ENCODE peak calls at places on chromosomes 7 and 10, in nine cellular contexts. One of them, this sample, is unnamed.

GRCh38 chr7:29987821-29988317 is 1.7 kb downstream of the SCRN1 start:
- DNase-seq in endothelial cell of umbilical vein: peak; percentile 71
- DNase-seq in breast epithelium: no peak
- DNase-seq in heart left ventricle: no peak
- DNase-seq in lower leg skin: no peak
- DNase-seq in NB4: no peak
- DNase-seq in IMR-90: peak; percentile 88
- DNase-seq in vagina: no peak
- DNase-seq in transverse colon: no peak
- DNase-seq in this sample: no peak

GRCh38 chr10:31353574-31353973 is 34.6 kb downstream of the ZEB1 start:
- DNase-seq in endothelial cell of umbilical vein: peak; percentile 66
- DNase-seq in breast epithelium: no peak
- DNase-seq in heart left ventricle: no peak
- DNase-seq in lower leg skin: no peak
- DNase-seq in NB4: peak; percentile 57
- DNase-seq in IMR-90: peak; percentile 76
- DNase-seq in vagina: no peak
- DNase-seq in transverse colon: no peak
- DNase-seq in this sample: no peak

GRCh38 chr7:159027091-159027802 is 117.4 kb downstream of the VIPR2 start:
- DNase-seq in endothelial cell of umbilical vein: no peak
- DNase-seq in breast epithelium: peak; percentile 39
- DNase-seq in heart left ventricle: no peak
- DNase-seq in lower leg skin: no peak
- DNase-seq in NB4: no peak
- DNase-seq in IMR-90: no peak
- DNase-seq in vagina: no peak
- DNase-seq in transverse colon: peak; percentile 5
- DNase-seq in this sample: peak; percentile 37

GRCh38 chr7:157627646-157628045 is 290.8 kb downstream of the DNAJB6 start:
- DNase-seq in endothelial cell of umbilical vein: no peak
- DNase-seq in breast epithelium: no peak
- DNase-seq in heart left ventricle: no peak
- DNase-seq in lower leg skin: no peak
- DNase-seq in NB4: no peak
- DNase-seq in IMR-90: no peak
- DNase-seq in vagina: no peak
- DNase-seq in transverse colon: no peak
- DNase-seq in this sample: no peak

GRCh38 chr7:22300839-22301238 is 56.1 kb downstream of the RAPGEF5 start:
- DNase-seq in endothelial cell of umbilical vein: no peak
- DNase-seq in breast epithelium: no peak
- DNase-seq in heart left ventricle: no peak
- DNase-seq in lower leg skin: no peak
- DNase-seq in NB4: no peak
- DNase-seq in IMR-90: no peak
- DNase-seq in vagina: no peak
- DNase-seq in transverse colon: no peak
- DNase-seq in this sample: no peak

GRCh38 chr7:16660702-16661464 is 14.9 kb downstream of the BZW2 start:
- DNase-seq in endothelial cell of umbilical vein: peak; percentile 75
- DNase-seq in breast epithelium: no peak
- DNase-seq in heart left ventricle: no peak
- DNase-seq in lower leg skin: no peak
- DNase-seq in NB4: peak; percentile 75
- DNase-seq in IMR-90: peak; percentile 86
- DNase-seq in vagina: no peak
- DNase-seq in transverse colon: no peak
- DNase-seq in this sample: no peak

GRCh38 chr7:140966561-140967234 is 42.0 kb upstream of the BRAF start:
- DNase-seq in endothelial cell of umbilical vein: no peak
- DNase-seq in breast epithelium: no peak
- DNase-seq in heart left ventricle: no peak
- DNase-seq in lower leg skin: no peak
- DNase-seq in NB4: no peak
- DNase-seq in IMR-90: no peak
- DNase-seq in vagina: no peak
- DNase-seq in transverse colon: no peak
- DNase-seq in this sample: no peak

GRCh38 chr10:91587710-91588638 is 44.9 kb downstream of the PPP1R3C start:
- DNase-seq in endothelial cell of umbilical vein: peak; percentile 66
- DNase-seq in breast epithelium: no peak
- DNase-seq in heart left ventricle: no peak
- DNase-seq in lower leg skin: no peak
- DNase-seq in NB4: peak; percentile 59
- DNase-seq in IMR-90: peak; percentile 83
- DNase-seq in vagina: no peak
- DNase-seq in transverse colon: no peak
- DNase-seq in this sample: no peak

GRCh38 chr7:38658916-38659315 is 27.7 kb upstream of the AMPH start:
- DNase-seq in endothelial cell of umbilical vein: no peak
- DNase-seq in breast epithelium: no peak
- DNase-seq in heart left ventricle: no peak
- DNase-seq in lower leg skin: no peak
- DNase-seq in NB4: peak; percentile 38
- DNase-seq in IMR-90: peak; percentile 4
- DNase-seq in vagina: no peak
- DNase-seq in transverse colon: no peak
- DNase-seq in this sample: no peak

GRCh38 chr7:115221484-115221883 is 299.6 kb downstream of the MDFIC start:
- DNase-seq in endothelial cell of umbilical vein: no peak
- DNase-seq in breast epithelium: no peak
- DNase-seq in heart left ventricle: no peak
- DNase-seq in lower leg skin: no peak
- DNase-seq in NB4: no peak
- DNase-seq in IMR-90: peak; percentile 54
- DNase-seq in vagina: no peak
- DNase-seq in transverse colon: no peak
- DNase-seq in this sample: no peak

GRCh38 chr7:133248901-133249300 is 4.0 kb upstream of the EXOC4 start:
- DNase-seq in endothelial cell of umbilical vein: no peak
- DNase-seq in breast epithelium: no peak
- DNase-seq in heart left ventricle: no peak
- DNase-seq in lower leg skin: no peak
- DNase-seq in NB4: no peak
- DNase-seq in IMR-90: no peak
- DNase-seq in vagina: no peak
- DNase-seq in transverse colon: no peak
- DNase-seq in this sample: no peak

GRCh38 chr7:133252506-133252857 is 396 bp upstream of the EXOC4 start:
- DNase-seq in endothelial cell of umbilical vein: no peak
- DNase-seq in breast epithelium: no peak
- DNase-seq in heart left ventricle: no peak
- DNase-seq in lower leg skin: no peak
- DNase-seq in NB4: no peak
- DNase-seq in IMR-90: no peak
- DNase-seq in vagina: no peak
- DNase-seq in transverse colon: no peak
- DNase-seq in this sample: no peak

GRCh38 chr7:133253522-133253882 is 624 bp downstream of the EXOC4 start:
- DNase-seq in endothelial cell of umbilical vein: peak; percentile 43
- DNase-seq in breast epithelium: no peak
- DNase-seq in heart left ventricle: no peak
- DNase-seq in lower leg skin: no peak
- DNase-seq in NB4: peak; percentile 34
- DNase-seq in IMR-90: peak; percentile 10
- DNase-seq in vagina: no peak
- DNase-seq in transverse colon: peak; percentile 13
- DNase-seq in this sample: no peak

GRCh38 chr7:133255461-133255860 is 2.6 kb downstream of the EXOC4 start:
- DNase-seq in endothelial cell of umbilical vein: peak; percentile 59
- DNase-seq in breast epithelium: no peak
- DNase-seq in heart left ventricle: no peak
- DNase-seq in lower leg skin: no peak
- DNase-seq in NB4: peak; percentile 60
- DNase-seq in IMR-90: peak; percentile 28
- DNase-seq in vagina: no peak
- DNase-seq in transverse colon: no peak
- DNase-seq in this sample: no peak

GRCh38 chr7:133252858-133253521 is at the start of gene EXOC4:
- DNase-seq in endothelial cell of umbilical vein: peak; percentile 99
- DNase-seq in breast epithelium: peak; percentile 94
- DNase-seq in heart left ventricle: peak; percentile 87
- DNase-seq in lower leg skin: peak; percentile 96
- DNase-seq in NB4: peak; percentile 99
- DNase-seq in IMR-90: peak; percentile 97
- DNase-seq in vagina: peak; percentile 98
- DNase-seq in transverse colon: peak; percentile 94
- DNase-seq in this sample: peak; percentile 95
- TF ChIP-seq POLR2A in endothelial cell of umbilical vein: peak; percentile 83
- TF ChIP-seq POLR2A in breast epithelium: no peak
- TF ChIP-seq POLR2A in heart left ventricle: no peak
- TF ChIP-seq POLR2A in lower leg skin: no peak
- TF ChIP-seq POLR2A in NB4: peak; percentile 77
- TF ChIP-seq POLR2A in IMR-90: peak; percentile 66
- TF ChIP-seq POLR2A in vagina: no peak
- TF ChIP-seq POLR2A in transverse colon: peak; percentile 68
- TF ChIP-seq POLR2A in this sample: peak; percentile 36

GRCh38 chr10:88382699-88383098 is 200.4 kb downstream of the RNLS start:
- DNase-seq in endothelial cell of umbilical vein: no peak
- DNase-seq in breast epithelium: no peak
- DNase-seq in heart left ventricle: no peak
- DNase-seq in lower leg skin: no peak
- DNase-seq in NB4: no peak
- DNase-seq in IMR-90: no peak
- DNase-seq in vagina: no peak
- DNase-seq in transverse colon: no peak
- DNase-seq in this sample: no peak

GRCh38 chr10:88386878-88387773 is 196.0 kb downstream of the RNLS start:
- DNase-seq in endothelial cell of umbilical vein: peak; percentile 88
- DNase-seq in breast epithelium: no peak
- DNase-seq in heart left ventricle: no peak
- DNase-seq in lower leg skin: no peak
- DNase-seq in NB4: peak; percentile 88
- DNase-seq in IMR-90: peak; percentile 82
- DNase-seq in vagina: no peak
- DNase-seq in transverse colon: peak; percentile 40
- DNase-seq in this sample: no peak

GRCh38 chr10:88389456-88389855 is 193.7 kb downstream of the RNLS start:
- DNase-seq in endothelial cell of umbilical vein: peak; percentile 68
- DNase-seq in breast epithelium: no peak
- DNase-seq in heart left ventricle: no peak
- DNase-seq in lower leg skin: peak; percentile 55
- DNase-seq in NB4: peak; percentile 83
- DNase-seq in IMR-90: peak; percentile 73
- DNase-seq in vagina: no peak
- DNase-seq in transverse colon: peak; percentile 31
- DNase-seq in this sample: no peak

GRCh38 chr10:88385601-88386203 is 197.4 kb downstream of the RNLS start:
- DNase-seq in endothelial cell of umbilical vein: no peak
- DNase-seq in breast epithelium: peak; percentile 33
- DNase-seq in heart left ventricle: peak; percentile 60
- DNase-seq in lower leg skin: peak; percentile 35
- DNase-seq in NB4: peak; percentile 92
- DNase-seq in IMR-90: no peak
- DNase-seq in vagina: no peak
- DNase-seq in transverse colon: peak; percentile 92
- DNase-seq in this sample: no peak

DNA sequence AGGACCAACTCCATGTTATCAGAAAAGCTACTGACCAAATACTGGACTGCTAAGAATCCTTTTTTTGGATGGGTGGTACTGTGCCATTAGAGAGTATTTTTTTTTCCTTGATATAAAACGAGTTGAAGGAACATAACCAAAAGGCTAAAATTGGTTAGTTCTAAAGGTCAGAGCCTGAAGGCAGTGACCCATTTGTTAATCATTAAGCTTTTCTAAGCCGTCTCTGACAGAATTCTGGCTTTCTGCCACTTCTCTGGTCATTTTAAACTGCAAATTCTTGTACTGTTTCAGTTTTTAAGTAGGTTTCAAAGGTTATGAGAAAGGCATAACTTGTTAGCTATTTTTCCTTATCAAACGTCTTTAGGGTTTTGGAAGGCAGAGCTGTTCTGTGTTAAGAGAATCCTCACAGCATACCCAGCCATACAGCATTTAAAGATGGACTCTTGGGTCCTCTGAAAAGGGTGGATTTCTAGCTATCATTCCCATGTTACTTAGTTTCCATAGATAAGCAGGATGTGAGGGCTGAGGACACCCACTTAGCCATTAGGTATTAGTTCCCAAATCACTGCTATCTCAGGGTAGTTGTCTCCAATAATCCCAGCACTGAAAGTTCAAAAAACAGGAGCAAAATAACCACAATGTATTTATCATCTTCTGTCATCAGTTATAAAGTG is 196.8 kb downstream of the RNLS start:
- DNase-seq in endothelial cell of umbilical vein: no peak
- DNase-seq in breast epithelium: no peak
- DNase-seq in heart left ventricle: no peak
- DNase-seq in lower leg skin: no peak
- DNase-seq in NB4: peak; percentile 30
- DNase-seq in IMR-90: no peak
- DNase-seq in vagina: no peak
- DNase-seq in transverse colon: no peak
- DNase-seq in this sample: no peak
- H3K4me3 ChIP-seq in endothelial cell of umbilical vein: no peak overlapping the region
- H3K4me3 ChIP-seq in breast epithelium: peak overlapping the region; percentile 47
- H3K4me3 ChIP-seq in heart left ventricle: no peak overlapping the region
- H3K4me3 ChIP-seq in lower leg skin: no peak overlapping the region
- H3K4me3 ChIP-seq in NB4: peak overlapping the region; percentile 12
- H3K4me3 ChIP-seq in IMR-90: no peak overlapping the region
- H3K4me3 ChIP-seq in vagina: no peak overlapping the region
- H3K4me3 ChIP-seq in transverse colon: peak overlapping the region; percentile 25
- H3K4me3 ChIP-seq in this sample: no peak overlapping the region

DNA sequence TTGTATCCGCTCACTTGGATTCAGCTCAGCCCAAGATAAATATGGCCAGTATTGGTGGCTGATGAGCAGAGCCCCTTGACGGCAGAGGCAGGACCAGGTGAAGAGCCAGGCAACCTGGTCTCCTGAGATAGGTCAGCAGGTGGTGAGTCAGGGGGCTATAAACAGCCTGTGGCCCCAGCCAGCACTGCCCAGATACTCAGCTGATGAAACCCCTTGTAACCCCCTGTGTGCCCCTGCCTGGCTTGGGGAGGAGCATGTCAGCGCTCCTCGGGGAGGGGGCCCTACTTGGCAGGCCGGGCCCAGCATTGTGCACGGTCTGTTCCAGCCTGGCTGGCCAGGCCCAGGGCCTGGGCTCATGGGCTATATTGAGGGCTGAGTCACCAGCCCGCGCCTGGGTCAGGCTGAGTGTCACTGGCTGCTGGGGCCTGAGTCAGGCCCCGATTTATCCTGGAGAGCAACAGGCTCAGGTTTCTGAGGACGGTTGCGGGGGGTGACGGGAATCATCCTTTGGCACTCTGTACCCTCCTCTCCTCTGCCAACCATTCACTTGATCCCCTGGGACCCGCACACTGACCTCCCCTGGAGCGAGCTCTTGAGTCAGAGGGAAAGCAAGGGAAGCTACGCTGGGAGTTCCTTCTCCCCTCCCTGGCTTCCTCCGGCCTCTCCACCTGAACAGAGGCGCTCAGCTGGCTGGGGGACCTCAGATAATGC is 2.8 kb upstream of the FLNC start:
- DNase-seq in endothelial cell of umbilical vein: peak; percentile 14
- DNase-seq in breast epithelium: no peak
- DNase-seq in heart left ventricle: no peak
- DNase-seq in lower leg skin: no peak
- DNase-seq in NB4: no peak
- DNase-seq in IMR-90: peak; percentile 83
- DNase-seq in vagina: no peak
- DNase-seq in transverse colon: no peak
- DNase-seq in this sample: no peak
- TF ChIP-seq POLR2A in endothelial cell of umbilical vein: no peak
- TF ChIP-seq POLR2A in breast epithelium: no peak
- TF ChIP-seq POLR2A in heart left ventricle: no peak
- TF ChIP-seq POLR2A in lower leg skin: no peak
- TF ChIP-seq POLR2A in NB4: no peak
- TF ChIP-seq POLR2A in IMR-90: no peak
- TF ChIP-seq POLR2A in vagina: no peak
- TF ChIP-seq POLR2A in transverse colon: no peak
- TF ChIP-seq POLR2A in this sample: no peak

GRCh38 chr7:47071866-47072265 is 510.0 kb downstream of the TNS3 start:
- DNase-seq in endothelial cell of umbilical vein: no peak
- DNase-seq in breast epithelium: no peak
- DNase-seq in heart left ventricle: no peak
- DNase-seq in lower leg skin: no peak
- DNase-seq in NB4: no peak
- DNase-seq in IMR-90: no peak
- DNase-seq in vagina: no peak
- DNase-seq in transverse colon: no peak
- DNase-seq in this sample: no peak
- H3K4me3 ChIP-seq in endothelial cell of umbilical vein: no peak overlapping the region
- H3K4me3 ChIP-seq in breast epithelium: no peak overlapping the region
- H3K4me3 ChIP-seq in heart left ventricle: no peak overlapping the region
- H3K4me3 ChIP-seq in lower leg skin: no peak overlapping the region
- H3K4me3 ChIP-seq in NB4: no peak overlapping the region
- H3K4me3 ChIP-seq in IMR-90: no peak overlapping the region
- H3K4me3 ChIP-seq in vagina: no peak overlapping the region
- H3K4me3 ChIP-seq in transverse colon: no peak overlapping the region
- H3K4me3 ChIP-seq in this sample: no peak overlapping the region

This sample was measured in suprapubic skin.